ENCODE peak calls at places on chromosome 13, in four cellular contexts. R is BE2C, U is MCF 10A, V is astrocyte. M is an unnamed sample.

GRCh38 chr13:45297456-45298205 is 43.4 kb downstream of the TPT1 start:
- DNase-seq in V (no peak), U (no peak), R (no peak), M (no peak)

GRCh38 chr13:112325941-112326645 is 50.1 kb upstream of the SPACA7 start:
- DNase-seq in R (no peak), U (no peak), V (no peak), M (no peak)

GRCh38 chr13:80035096-80035495 is 305.8 kb downstream of the SPRY2 start:
- DNase-seq in R (no peak), V (no peak), U (no peak), M (no peak)

GRCh38 chr13:89750371-89750770 is 1597.1 kb upstream of the MIR17HG start:
- DNase-seq in R (no peak), U (no peak), V (no peak), M (no peak)

GRCh38 chr13:100040196-100040595 is 48.7 kb upstream of the PCCA start:
- DNase-seq in V (no peak), U (no peak), R (no peak), M (no peak)

GRCh38 chr13:64480206-64480605 is 2749.9 kb downstream of the PCDH9 start:
- DNase-seq in U (no peak), R (no peak), V (no peak), M (no peak)

GRCh38 chr13:112981361-112981905 is 12.4 kb downstream of the MCF2L start:
- DNase-seq in U (no peak), R (no peak), V (no peak), M (no peak)

GRCh38 chr13:109816979-109817275 is 30.5 kb upstream of the IRS2 start:
- DNase-seq in U (no peak), R (no peak), V (peak; percentile 80), M (no peak)

GRCh38 chr13:20090349-20090748 is 70.5 kb downstream of the GJA3 start:
- DNase-seq in R (no peak), U (no peak), V (no peak), M (no peak)

GRCh38 chr13:75870397-75870801 is 234.3 kb downstream of the LMO7 start:
- DNase-seq in U (peak; percentile 30), R (no peak), V (no peak), M (no peak)

GRCh38 chr13:100130092-100130491 is 41.2 kb downstream of the PCCA start:
- DNase-seq in R (peak; percentile 9), U (no peak), V (peak; percentile 46), M (no peak)

GRCh38 chr13:32150794-32151193 is 119.2 kb downstream of the FRY start:
- DNase-seq in R (no peak), U (no peak), V (peak; percentile 85), M (no peak)

GRCh38 chr13:50357586-50358118 is 342.4 kb downstream of the KCNRG start:
- DNase-seq in U (peak; percentile 61), V (peak; percentile 97), R (peak; percentile 16), M (no peak)

GRCh38 chr13:77831870-77832269 is 86.8 kb downstream of the EDNRB start:
- DNase-seq in R (no peak), U (no peak), V (no peak), M (no peak)

GRCh38 chr13:94115054-94115453 is 364.4 kb downstream of the DCT start:
- DNase-seq in U (no peak), V (no peak), R (no peak), M (no peak)
- TF ChIP-seq CTCF in U (no peak), V (no peak), R (peak; percentile 41), M (peak; percentile 35)

DNA sequence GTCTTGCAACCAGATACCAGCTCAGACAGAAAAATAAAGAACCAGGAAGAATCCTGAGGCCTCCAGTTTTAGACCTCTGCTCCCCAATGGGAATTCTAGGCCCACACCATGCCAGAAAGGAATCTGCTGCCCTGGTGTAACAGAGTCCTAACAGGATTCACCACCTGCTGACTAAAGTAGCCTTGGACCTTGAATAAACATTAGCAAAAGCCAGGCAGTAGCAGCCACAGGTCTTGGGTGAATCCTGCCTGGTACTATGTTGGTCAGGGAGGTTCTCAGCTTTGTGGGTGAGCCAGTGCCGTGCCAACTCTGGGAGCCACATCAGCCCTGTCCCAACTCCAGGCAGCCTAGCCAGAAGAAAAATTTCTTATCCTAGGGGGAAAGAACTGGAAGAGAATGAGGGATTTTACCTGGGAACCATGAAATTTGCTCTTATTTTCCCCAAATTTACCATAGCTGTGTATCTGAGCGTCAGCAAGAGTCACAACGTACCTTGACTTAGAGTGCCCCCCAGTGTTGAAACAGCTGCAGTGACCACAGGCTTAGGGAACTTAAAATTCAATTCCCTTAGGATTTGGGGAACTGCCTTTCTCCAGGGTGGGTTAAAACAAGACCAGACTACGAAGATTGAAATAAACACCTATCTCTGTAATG is 1895.6 kb upstream of the PRR20A start:
- DNase-seq in V (no peak), R (peak; percentile 28), U (peak; percentile 46), M (no peak)
- TF ChIP-seq CTCF in V (peak; percentile 34), R (peak; percentile 60), U (peak; percentile 65), M (peak; percentile 19)

DNA sequence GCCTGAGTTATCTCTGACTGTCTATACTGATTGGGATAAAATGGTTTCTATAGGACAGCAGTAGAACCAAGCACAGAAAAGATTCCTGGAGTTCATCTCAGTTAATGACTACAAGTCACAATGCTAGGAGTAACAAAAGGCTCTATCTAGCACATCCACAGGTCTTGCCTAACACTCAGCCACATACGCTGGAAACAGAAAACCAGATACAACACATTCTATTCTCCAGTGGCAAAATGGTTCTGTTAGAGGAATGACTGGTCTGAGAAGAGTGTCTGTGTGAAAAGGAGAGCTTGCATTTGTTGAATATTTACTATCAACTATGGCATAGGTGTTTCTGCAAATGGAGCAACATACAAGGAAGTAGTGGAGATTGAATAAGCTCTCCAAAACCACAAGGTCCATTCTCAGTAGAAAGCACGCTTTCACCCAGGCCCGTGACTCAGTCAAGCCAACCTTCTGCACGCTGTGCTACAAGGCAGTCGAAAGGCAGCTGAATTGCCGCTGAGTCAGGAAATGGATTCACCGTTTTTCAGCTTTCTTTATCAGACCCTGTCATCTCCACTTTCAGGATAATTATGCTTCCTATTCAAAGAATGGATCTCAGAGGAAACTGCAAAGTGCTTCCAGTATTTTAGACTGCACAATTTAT is 761.4 kb downstream of the EFNB2 start:
- DNase-seq in V (peak; percentile 96), U (peak; percentile 44), R (peak; percentile 43), M (no peak)
- TF ChIP-seq CTCF in V (no peak), U (no peak), R (no peak), M (no peak)

GRCh38 chr13:52743988-52744387 is 4.4 kb upstream of the CNMD start:
- DNase-seq in R (no peak), V (no peak), U (no peak), M (no peak)
- TF ChIP-seq CTCF in R (peak; percentile 5), V (no peak), U (no peak), M (no peak)

DNA sequence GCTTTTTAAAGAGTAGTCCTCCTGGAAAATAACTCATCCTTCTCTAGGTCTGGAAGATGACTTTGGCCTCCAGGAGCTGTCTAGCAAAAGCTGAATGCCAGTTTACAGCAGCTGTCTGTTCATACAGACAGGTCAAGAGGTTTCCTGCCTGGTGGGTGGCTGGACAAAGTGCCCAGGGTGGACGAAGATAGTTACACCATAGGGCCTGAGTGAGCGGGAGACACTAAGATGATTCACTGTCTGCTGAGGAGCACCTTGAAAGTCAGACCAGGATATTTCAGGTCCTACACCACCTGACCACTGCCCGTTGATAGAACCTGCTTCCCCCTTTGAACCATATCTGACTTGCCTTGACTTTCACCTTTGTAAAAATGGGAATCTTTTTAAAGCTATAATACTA is 49.2 kb upstream of the RCBTB2 start:
- DNase-seq in U (no peak), V (no peak), R (no peak), M (no peak)
- TF ChIP-seq CTCF in U (no peak), V (no peak), R (no peak), M (no peak)

GRCh38 chr13:38530492-38530891 is 156.4 kb upstream of the FREM2 start:
- DNase-seq in U (peak; percentile 33), R (no peak), V (peak; percentile 6), M (no peak)
- TF ChIP-seq CTCF in U (peak; percentile 42), R (peak; percentile 26), V (peak; percentile 20), M (no peak)

GRCh38 chr13:40292108-40292507 is 374.3 kb downstream of the FOXO1 start:
- DNase-seq in R (no peak), U (no peak), V (no peak), M (no peak)

GRCh38 chr13:40290758-40291157 is 375.7 kb downstream of the FOXO1 start:
- DNase-seq in V (no peak), R (no peak), U (no peak), M (no peak)

GRCh38 chr13:40285634-40286033 is 380.8 kb downstream of the FOXO1 start:
- DNase-seq in U (no peak), R (no peak), V (no peak), M (no peak)

GRCh38 chr13:40287428-40287827 is 379.0 kb downstream of the FOXO1 start:
- DNase-seq in V (no peak), U (no peak), R (no peak), M (no peak)

DNA sequence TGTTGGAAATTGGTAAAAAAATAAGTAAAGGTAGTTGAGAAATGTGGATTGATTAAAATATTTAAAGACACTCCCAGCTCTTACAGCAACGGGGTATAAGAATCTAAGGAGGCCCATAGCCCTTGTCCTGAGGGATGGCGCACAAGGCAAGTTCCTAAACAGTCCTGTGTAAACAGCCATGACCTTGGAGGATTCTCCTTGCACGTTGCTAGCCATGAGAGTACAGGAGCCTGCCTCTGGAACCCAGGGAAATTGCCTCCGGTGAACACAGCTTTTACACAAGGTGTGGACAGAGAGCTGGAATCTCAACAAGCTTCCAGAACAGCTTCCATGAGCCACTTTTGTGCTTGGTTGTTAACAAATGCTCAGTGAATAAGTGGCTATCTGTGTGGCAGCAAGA is 378.2 kb downstream of the FOXO1 start:
- DNase-seq in R (no peak), U (no peak), V (no peak), M (no peak)
- TF ChIP-seq CTCF in R (no peak), U (no peak), V (no peak), M (no peak)

GRCh38 chr13:111319521-111319920 is 921 bp upstream of the TEX29 start:
- DNase-seq in V (no peak), R (no peak), U (no peak), M (no peak)

GRCh38 chr13:111318396-111318795 is 2.0 kb upstream of the TEX29 start:
- DNase-seq in V (no peak), U (no peak), R (no peak), M (no peak)

GRCh38 chr13:111322001-111322915 is 1.8 kb downstream of the TEX29 start:
- DNase-seq in R (no peak), V (no peak), U (no peak), M (no peak)

GRCh38 chr13:111317571-111318360 is 2.7 kb upstream of the TEX29 start:
- DNase-seq in U (no peak), R (no peak), V (no peak), M (no peak)

GRCh38 chr13:111319998-111320911 is at the start of gene TEX29:
- DNase-seq in R (no peak), U (no peak), V (no peak), M (no peak)
- TF ChIP-seq CTCF in R (no peak), U (no peak), V (no peak), M (no peak)

GRCh38 chr13:44079413-44080205 is 199.9 kb downstream of the LACC1 start:
- DNase-seq in U (no peak), V (no peak), R (no peak), M (peak; percentile 19)
- TF ChIP-seq CTCF in U (no peak), V (no peak), R (no peak), M (no peak)

GRCh38 chr13:22801402-22802003 is 379.3 kb upstream of the SGCG start:
- DNase-seq in R (no peak), U (no peak), V (no peak), M (no peak)
- TF ChIP-seq CTCF in R (peak; percentile 7), U (peak; percentile 47), V (peak; percentile 9), M (no peak)

M was measured in glutamatergic neuron.